ENCODE peak calls at places on chromosome 21, in seven cellular contexts. Q is dorsolateral prefrontal cortex, M is HFF-Myc, A is fibroblast of pulmonary artery, U is left ventricle myocardium inferior, I is MM.1S, S is heart left ventricle. T is an unnamed sample.

GRCh38 chr21:37792046-37792445 is 124.2 kb downstream of the KCNJ6 start:
- DNase-seq in M (no peak), U (no peak), I (no peak), Q (no peak), A (peak), S (no peak), T (no peak)

GRCh38 chr21:33261635-33262034 is 4.5 kb upstream of the IL10RB start:
- DNase-seq in A (peak), S (no peak), U (no peak), M (no peak), I (peak), Q (no peak), T (no peak)

GRCh38 chr21:33374080-33374873 is 28.9 kb upstream of the IFNGR2 start:
- DNase-seq in I (peak), Q (peak), M (peak), U (peak), A (peak), S (peak), T (no peak)

GRCh38 chr21:36705679-36706481 is 7.0 kb downstream of the SIM2 start:
- DNase-seq in U (no peak), I (no peak), A (no peak), M (no peak), S (peak), Q (peak), T (peak)

GRCh38 chr21:33157303-33157702 is 72.4 kb upstream of the IFNAR2 start:
- DNase-seq in S (no peak), I (no peak), U (no peak), A (peak), M (no peak), Q (no peak), T (no peak)

GRCh38 chr21:46066843-46067331 is 31.0 kb upstream of the COL6A2 start:
- DNase-seq in Q (no peak), S (no peak), M (no peak), U (peak), I (no peak), A (peak), T (no peak)

GRCh38 chr21:17611414-17612022 is 1.2 kb downstream of the BTG3 start:
- DNase-seq in S (peak), M (peak), I (peak), A (peak), U (peak), Q (peak), T (peak)

GRCh38 chr21:37196847-37197246 is 70.3 kb downstream of the VPS26C start:
- DNase-seq in U (no peak), M (no peak), A (no peak), I (no peak), Q (no peak), S (no peak), T (no peak)

GRCh38 chr21:38472709-38473108 is 25.6 kb downstream of the ERG start:
- DNase-seq in I (no peak), M (no peak), A (no peak), U (no peak), S (peak), Q (no peak), T (no peak)

GRCh38 chr21:24514081-24514733 is 1093.1 kb downstream of the MRPL39 start:
- DNase-seq in A (peak), S (no peak), U (no peak), I (peak), Q (no peak), M (no peak), T (no peak)

GRCh38 chr21:15183712-15184353 is 119.0 kb upstream of the NRIP1 start:
- DNase-seq in I (no peak), U (no peak), M (no peak), S (no peak), Q (no peak), A (no peak), T (no peak)

GRCh38 chr21:15586752-15587436 is 142.9 kb upstream of the USP25 start:
- DNase-seq in A (no peak), S (no peak), Q (no peak), M (no peak), I (no peak), U (no peak), T (no peak)

GRCh38 chr21:16108561-16109070 is 378.8 kb downstream of the USP25 start:
- DNase-seq in S (no peak), A (no peak), I (no peak), M (no peak), U (no peak), Q (no peak), T (no peak)

GRCh38 chr21:37220433-37220980 is 46.6 kb downstream of the VPS26C start:
- DNase-seq in A (peak), M (no peak), U (no peak), I (peak), Q (no peak), S (no peak), T (no peak)

GRCh38 chr21:46040707-46041106 is 57.2 kb upstream of the COL6A2 start:
- DNase-seq in U (no peak), A (no peak), I (no peak), S (no peak), Q (no peak), M (no peak), T (no peak)

GRCh38 chr21:34274001-34274400 is 89.8 kb upstream of the KCNE2 start:
- DNase-seq in S (no peak), M (no peak), I (no peak), U (no peak), Q (no peak), A (peak), T (no peak)

GRCh38 chr21:41152149-41152548 is 15.8 kb upstream of the BACE2 start:
- DNase-seq in A (no peak), I (no peak), U (no peak), M (no peak), S (no peak), Q (no peak), T (no peak)

GRCh38 chr21:46124083-46124925 is 26.4 kb downstream of the COL6A2 start:
- DNase-seq in M (no peak), I (no peak), Q (no peak), A (no peak), U (no peak), S (peak), T (no peak)

GRCh38 chr21:46118305-46118870 is 20.5 kb downstream of the COL6A2 start:
- DNase-seq in S (no peak), A (no peak), Q (no peak), I (no peak), U (peak), M (no peak), T (no peak)

GRCh38 chr21:15293251-15293650 is 228.5 kb upstream of the NRIP1 start:
- DNase-seq in I (no peak), Q (no peak), M (peak), U (no peak), A (peak), S (no peak), T (no peak)

GRCh38 chr21:38831526-38832467 is 26.1 kb downstream of the ETS2 start:
- DNase-seq in S (peak), U (peak), Q (no peak), A (peak), M (peak), I (peak), T (peak)

GRCh38 chr21:33396966-33397365 is 6.2 kb upstream of the IFNGR2 start:
- DNase-seq in S (peak), M (no peak), Q (no peak), A (peak), I (no peak), U (peak), T (no peak)

GRCh38 chr21:34514576-34515135 is 2.6 kb upstream of the KCNE1 start:
- DNase-seq in U (no peak), Q (no peak), S (no peak), M (no peak), I (no peak), A (no peak), T (no peak)

GRCh38 chr21:32386195-32386870 is 6.5 kb downstream of the URB1 start:
- DNase-seq in Q (no peak), M (no peak), A (no peak), S (peak), U (peak), I (no peak), T (no peak)

GRCh38 chr21:30979054-30979453 is 59.2 kb downstream of the KRTAP19-8 start:
- DNase-seq in S (no peak), Q (no peak), M (no peak), U (no peak), I (peak), A (no peak), T (no peak)

GRCh38 chr21:39346671-39347327 is 2.1 kb downstream of the HMGN1 start:
- DNase-seq in S (no peak), I (no peak), M (no peak), Q (no peak), U (no peak), A (no peak), T (no peak)

GRCh38 chr21:31857096-31857495 is 15.7 kb upstream of the HUNK start:
- DNase-seq in Q (no peak), M (no peak), S (no peak), I (no peak), U (no peak), A (no peak), T (no peak)

GRCh38 chr21:15557925-15558324 is 171.9 kb upstream of the USP25 start:
- DNase-seq in U (no peak), I (peak), S (no peak), M (no peak), Q (no peak), A (no peak), T (no peak)

GRCh38 chr21:31161157-31161556 is 122.9 kb upstream of the KRTAP19-8 start:
- DNase-seq in I (no peak), M (no peak), U (no peak), Q (peak), S (no peak), A (no peak), T (no peak)

GRCh38 chr21:29260461-29260860 is 38.3 kb upstream of the BACH1 start:
- DNase-seq in I (no peak), U (no peak), A (no peak), S (no peak), M (no peak), Q (no peak), T (no peak)

GRCh38 chr21:37993071-37993470 is 76.8 kb upstream of the KCNJ6 start:
- DNase-seq in U (no peak), S (no peak), I (no peak), Q (no peak), A (no peak), M (no peak), T (no peak)

GRCh38 chr21:38645282-38645681 is 147.0 kb upstream of the ERG start:
- DNase-seq in A (peak), U (no peak), M (peak), S (no peak), Q (no peak), I (no peak), T (no peak)

GRCh38 chr21:15549671-15550070 is 180.1 kb upstream of the USP25 start:
- DNase-seq in A (peak), M (no peak), Q (no peak), U (no peak), S (no peak), I (no peak), T (no peak)

GRCh38 chr21:35819134-35819533 is 241.2 kb downstream of the SETD4 start:
- DNase-seq in U (no peak), M (no peak), A (no peak), S (no peak), Q (no peak), I (no peak), T (no peak)

GRCh38 chr21:14545906-14546480 is at the start of gene SAMSN1:
- DNase-seq in U (no peak), A (peak), I (peak), Q (no peak), S (peak), M (no peak), T (no peak)

GRCh38 chr21:15754640-15755039 is 24.9 kb downstream of the USP25 start:
- DNase-seq in U (no peak), I (no peak), M (no peak), A (peak), S (no peak), Q (no peak), T (no peak)

GRCh38 chr21:35503646-35504045 is 454.5 kb upstream of the RUNX1 start:
- DNase-seq in M (no peak), I (peak), S (peak), U (no peak), Q (no peak), A (peak), T (no peak)

GRCh38 chr21:26965567-26966359 is 1.1 kb downstream of the ADAMTS5 start:
- DNase-seq in Q (no peak), S (peak), M (no peak), I (no peak), U (peak), A (no peak), T (no peak)
- TF ChIP-seq CTCF in Q (peak), S (peak), M (peak), I (no peak), U (peak), A (peak), T (no peak)

DNA sequence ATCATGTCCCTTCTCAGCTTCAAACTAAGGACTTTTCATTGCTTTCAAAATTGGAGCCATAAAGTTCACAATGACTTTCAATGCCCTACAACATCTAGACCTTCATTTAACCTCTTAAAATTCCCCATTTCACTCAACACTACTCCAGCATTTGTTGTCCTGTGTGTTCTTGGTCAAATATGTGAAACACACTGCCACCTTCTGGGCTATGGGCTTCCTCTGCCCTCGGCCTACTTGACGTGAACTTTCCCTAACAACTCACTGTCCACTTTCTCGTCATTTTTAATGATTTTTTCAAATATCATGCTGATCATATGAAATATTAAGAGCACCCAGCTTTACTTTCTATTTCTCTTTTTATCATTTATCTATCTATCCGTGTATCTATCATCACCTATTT is 2018.4 kb downstream of the NCAM2 start:
- DNase-seq in Q (no peak), A (no peak), S (no peak), M (no peak), U (no peak), I (peak), T (no peak)
- TF ChIP-seq CTCF in Q (peak), A (no peak), S (no peak), M (no peak), U (no peak), I (peak), T (no peak)

DNA sequence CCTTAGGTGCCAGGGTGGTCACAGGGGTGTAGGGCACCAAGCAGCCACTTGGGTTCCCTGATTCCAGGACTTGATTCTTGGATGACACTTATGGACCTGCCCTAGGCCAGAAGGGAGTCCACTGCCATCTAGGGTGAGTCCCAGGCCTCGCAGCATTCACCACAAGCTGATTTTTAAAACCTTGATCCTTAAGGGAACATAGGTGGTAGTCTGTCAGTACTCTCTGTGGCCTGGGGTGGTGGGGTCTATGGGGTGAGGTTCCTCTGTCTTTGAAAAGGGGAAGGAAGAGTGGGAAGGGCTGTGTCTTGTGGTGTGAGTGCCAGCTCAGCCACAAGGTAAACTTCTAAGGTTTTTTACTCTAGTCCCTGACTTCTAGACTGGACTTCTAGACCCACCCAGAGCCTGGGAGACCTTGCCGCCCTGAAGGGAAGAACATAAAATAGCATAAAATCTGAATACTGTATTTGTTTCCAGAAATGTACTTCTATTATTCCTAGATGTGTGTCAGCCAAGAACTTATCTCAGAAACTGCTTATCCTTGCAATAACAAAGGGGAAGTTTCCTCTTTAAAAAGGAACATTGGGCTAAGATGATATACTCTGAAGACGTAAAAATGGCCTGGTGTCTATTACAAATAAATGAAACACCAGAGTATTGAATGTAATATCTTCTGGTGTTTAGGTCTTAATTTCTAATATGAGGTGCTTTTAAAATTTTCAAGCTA is 757.3 kb downstream of the LTN1 start:
- DNase-seq in U (peak), S (no peak), Q (no peak), M (no peak), A (peak), I (no peak), T (no peak)
- TF ChIP-seq CTCF in U (peak), S (peak), Q (no peak), M (no peak), A (peak), I (no peak), T (no peak)

GRCh38 chr21:42291751-42292562 is 23.3 kb downstream of the TFF3 start:
- DNase-seq in S (no peak), U (no peak), I (no peak), A (no peak), M (no peak), Q (no peak), T (no peak)

GRCh38 chr21:42289926-42290325 is 25.3 kb downstream of the TFF3 start:
- DNase-seq in I (no peak), Q (peak), A (no peak), M (no peak), S (peak), U (peak), T (no peak)

GRCh38 chr21:42293649-42294272 is 21.4 kb downstream of the TFF3 start:
- DNase-seq in M (no peak), S (no peak), I (no peak), A (no peak), U (no peak), Q (no peak), T (no peak)

GRCh38 chr21:42288962-42289361 is 26.2 kb downstream of the TFF3 start:
- DNase-seq in S (no peak), Q (no peak), I (no peak), M (no peak), U (no peak), A (no peak), T (no peak)

DNA sequence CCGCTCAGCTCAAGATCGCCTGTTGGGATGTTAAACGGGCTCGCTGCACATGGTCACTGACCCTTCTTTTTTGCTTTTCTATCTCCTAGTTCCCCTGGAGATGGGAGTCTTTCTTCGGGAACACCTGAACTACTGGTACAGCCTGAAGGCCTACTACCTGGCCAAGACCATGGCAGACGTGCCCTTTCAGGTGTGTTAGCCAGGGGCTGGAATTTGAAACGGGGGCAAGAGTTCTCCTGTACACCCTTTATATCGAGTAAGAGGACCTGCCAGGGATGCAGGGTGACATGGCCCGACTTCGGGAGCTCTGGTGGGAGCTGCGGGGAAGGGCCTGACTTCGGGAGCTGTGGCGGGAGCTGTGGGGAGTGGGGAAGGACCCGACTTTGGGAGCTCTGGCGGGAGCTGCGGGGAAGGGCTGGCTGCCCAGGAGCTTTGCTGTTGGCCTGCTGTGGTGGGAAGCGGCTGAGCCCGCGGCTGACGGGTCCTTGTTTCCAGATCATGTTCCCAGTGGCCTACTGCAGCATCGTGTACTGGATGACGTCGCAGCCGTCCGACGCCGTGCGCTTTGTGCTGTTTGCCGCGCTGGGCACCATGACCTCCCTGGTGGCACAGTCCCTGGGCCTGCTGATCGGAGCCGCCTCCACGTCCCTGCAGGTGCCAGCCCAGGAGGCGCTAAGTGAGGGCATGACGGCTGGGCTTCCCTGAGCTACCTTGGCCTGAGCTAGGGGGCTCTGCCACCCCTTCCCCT is 24.0 kb downstream of the TFF3 start:
- DNase-seq in Q (no peak), A (no peak), S (no peak), I (no peak), M (no peak), U (no peak), T (no peak)
- TF ChIP-seq CTCF in Q (no peak), A (no peak), S (no peak), I (no peak), M (no peak), U (no peak), T (no peak)

DNA sequence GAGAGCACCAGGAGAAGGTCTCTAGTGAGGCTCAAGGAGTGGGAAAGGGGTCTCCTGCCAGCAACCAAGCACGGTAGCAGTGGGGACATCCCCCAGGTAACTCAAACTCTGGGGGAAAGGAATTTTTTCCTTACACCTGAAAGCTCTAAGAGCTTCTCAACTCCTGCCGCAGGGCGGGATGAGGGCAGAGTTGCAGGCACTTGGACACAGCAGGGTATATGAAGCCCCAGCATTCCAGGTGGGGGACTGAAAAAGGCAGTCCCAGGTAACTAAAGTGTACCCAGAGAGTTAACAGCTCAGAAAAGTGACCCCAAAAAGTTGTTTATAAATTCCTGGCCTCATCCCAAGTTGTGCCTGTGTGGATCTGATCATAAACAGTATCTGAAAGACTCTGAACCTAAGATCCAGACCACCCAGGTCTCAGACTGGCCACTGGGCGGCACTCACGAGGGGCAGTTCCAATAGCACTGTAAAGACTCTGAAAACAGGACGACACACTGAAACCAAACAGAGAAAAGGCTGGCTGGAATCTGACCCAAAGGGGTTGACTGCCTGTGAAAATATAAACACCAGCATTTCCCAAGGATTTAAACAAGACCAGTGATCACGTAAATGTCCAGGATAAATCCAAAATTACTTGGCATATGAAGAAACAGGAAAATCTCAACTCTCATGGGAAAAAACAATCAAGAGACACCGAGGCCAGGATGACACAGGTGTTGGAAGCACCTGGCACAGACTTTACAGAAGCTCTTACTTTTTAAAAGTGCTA is 47.5 kb downstream of the HSF2BP start:
- DNase-seq in U (peak), M (no peak), Q (peak), I (peak), A (peak), S (peak), T (peak)
- TF ChIP-seq CTCF in U (peak), M (peak), Q (peak), I (peak), A (peak), S (peak), T (peak)

GRCh38 chr21:23131177-23131576 is 2133.0 kb downstream of the NCAM2 start:
- DNase-seq in S (no peak), Q (no peak), U (no peak), M (no peak), A (no peak), I (no peak), T (no peak)
- TF ChIP-seq CTCF in S (no peak), Q (no peak), U (peak), M (no peak), A (no peak), I (peak), T (no peak)

T was measured in GM13976.